ENCODE peak calls at places on chromosomes 4 and X, in six cellular contexts. B, V, Y, Q, F and M are unnamed samples.

GRCh38 chr4:119080721-119081541 is 54.7 kb upstream of the MYOZ2 start:
- DNase-seq in B (no peak), V (no peak), Y (no peak), Q (no peak), F (no peak), M (no peak)

GRCh38 chr4:99417125-99417524 is 18.0 kb downstream of the ADH7 start:
- DNase-seq in B (no peak), V (no peak), Y (no peak), Q (no peak), F (no peak), M (no peak)

GRCh38 chr4:7539659-7540058 is 104.9 kb upstream of the PSAPL1 start:
- DNase-seq in B (peak), V (no peak), Y (peak), Q (peak), F (peak), M (no peak)

GRCh38 chrX:49243166-49243565 is 7.9 kb downstream of the CCDC22 start:
- DNase-seq in B (no peak), V (no peak), Y (no peak), Q (no peak), F (no peak), M (no peak)

GRCh38 chrX:101229155-101229554 is 9.6 kb downstream of the DRP2 start:
- DNase-seq in B (no peak), V (no peak), Y (no peak), Q (no peak), F (no peak), M (no peak)

GRCh38 chrX:134885336-134886016 is 105.3 kb upstream of the SMIM10 start:
- DNase-seq in B (no peak), V (no peak), Y (no peak), Q (no peak), F (no peak), M (no peak)

GRCh38 chr4:9999956-10000551 is 21.2 kb downstream of the SLC2A9 start:
- DNase-seq in B (no peak), V (no peak), Y (no peak), Q (no peak), F (no peak), M (peak)

GRCh38 chr4:11546391-11547160 is 117.9 kb upstream of the HS3ST1 start:
- DNase-seq in B (no peak), V (no peak), Y (no peak), Q (no peak), F (no peak), M (no peak)

GRCh38 chr4:90030953-90031352 is 96.2 kb upstream of the CCSER1 start:
- DNase-seq in B (peak), V (no peak), Y (no peak), Q (peak), F (no peak), M (peak)

GRCh38 chr4:55351824-55352223 is 5.8 kb downstream of the SRD5A3 start:
- DNase-seq in B (no peak), V (no peak), Y (no peak), Q (no peak), F (no peak), M (no peak)

GRCh38 chr4:91171217-91171616 is 1044.0 kb downstream of the CCSER1 start:
- DNase-seq in B (no peak), V (no peak), Y (no peak), Q (no peak), F (no peak), M (no peak)

GRCh38 chr4:71257761-71258160 is 81.1 kb upstream of the SLC4A4 start:
- DNase-seq in B (no peak), V (no peak), Y (no peak), Q (no peak), F (no peak), M (no peak)

GRCh38 chr4:37815591-37815990 is 10.9 kb upstream of the PGM2 start:
- DNase-seq in B (no peak), V (no peak), Y (no peak), Q (no peak), F (no peak), M (peak)

GRCh38 chrX:20015422-20015821 is 24.6 kb upstream of the BCLAF3 start:
- DNase-seq in B (no peak), V (no peak), Y (no peak), Q (no peak), F (no peak), M (no peak)